ENCODE peak calls at places on chromosomes 11 and 22, in five cellular contexts. U, Q, E, C and J are unnamed samples.

GRCh38 chr11:66421492-66422205 is 814 bp downstream of the NPAS4 start:
- DNase-seq in C (peak), Q (peak), E (peak), U (peak), J (peak)

GRCh38 chr22:27597703-27598444 is 203.7 kb downstream of the MN1 start:
- DNase-seq in C (peak), U (no peak), Q (no peak), E (no peak), J (no peak)

GRCh38 chr11:104968856-104969776 is 742 bp upstream of the CASP4 start:
- DNase-seq in Q (no peak), E (peak), U (peak), C (peak), J (no peak)

GRCh38 chr22:38674888-38675287 is 6.9 kb upstream of the TOMM22 start:
- DNase-seq in C (no peak), E (no peak), U (no peak), Q (no peak), J (no peak)

GRCh38 chr11:86172894-86173293 is 71.7 kb upstream of the EED start:
- DNase-seq in U (peak), Q (no peak), E (no peak), C (no peak), J (no peak)

GRCh38 chr11:59011672-59012071 is 72.4 kb downstream of the GLYATL1 start:
- DNase-seq in Q (no peak), E (no peak), U (no peak), C (no peak), J (no peak)

GRCh38 chr22:20464096-20464614 is 26.5 kb upstream of the SCARF2 start:
- DNase-seq in E (no peak), U (no peak), Q (no peak), C (no peak), J (no peak)

GRCh38 chr11:116618461-116618860 is 154.3 kb downstream of the BUD13 start:
- DNase-seq in U (no peak), C (no peak), E (no peak), Q (no peak), J (no peak)

GRCh38 chr22:29277927-29278326 is 9.9 kb downstream of the EWSR1 start:
- DNase-seq in E (no peak), C (no peak), U (no peak), Q (no peak), J (no peak)

GRCh38 chr11:124313131-124313530 is 618 bp downstream of the OR8D1 start:
- DNase-seq in Q (no peak), E (no peak), U (no peak), C (no peak), J (no peak)

GRCh38 chr22:48391820-48392219 is 1435.9 kb downstream of the BRD1 start:
- DNase-seq in C (no peak), U (no peak), E (no peak), Q (no peak), J (no peak)

GRCh38 chr11:100576044-100577021 is 110.8 kb upstream of the ARHGAP42 start:
- DNase-seq in C (peak), U (peak), E (peak), Q (peak), J (no peak)

GRCh38 chr11:36619502-36619901 is 21.5 kb upstream of the RAG2 start:
- DNase-seq in U (no peak), C (no peak), Q (no peak), E (no peak), J (no peak)

GRCh38 chr11:72220696-72221363 is 3.7 kb upstream of the INPPL1 start:
- DNase-seq in E (no peak), Q (no peak), U (no peak), C (no peak), J (no peak)

GRCh38 chr11:533049-533585 is 2.3 kb downstream of the HRAS start:
- DNase-seq in U (no peak), C (no peak), E (no peak), Q (no peak), J (no peak)

GRCh38 chr11:128735935-128736610 is 42.2 kb downstream of the FLI1 start:
- DNase-seq in Q (no peak), U (no peak), C (no peak), E (no peak), J (no peak)

GRCh38 chr11:71373791-71374454 is 74.3 kb downstream of the DHCR7 start:
- DNase-seq in E (no peak), U (no peak), C (no peak), Q (no peak), J (no peak)

GRCh38 chr11:9859491-9860305 is 195.8 kb downstream of the SWAP70 start:
- DNase-seq in C (peak), Q (no peak), U (peak), E (no peak), J (no peak)

GRCh38 chr22:39592104-39593060 is 21.8 kb downstream of the CACNA1I start:
- DNase-seq in Q (no peak), C (peak), E (no peak), U (peak), J (peak)

GRCh38 chr22:42655693-42656092 is 6.5 kb upstream of the CYB5R3 start:
- DNase-seq in Q (no peak), C (no peak), E (no peak), U (no peak), J (no peak)

GRCh38 chr22:19879248-19879575 is 24.5 kb upstream of the GNB1L start:
- DNase-seq in U (no peak), E (no peak), C (no peak), Q (no peak), J (no peak)

GRCh38 chr22:47342446-47342845 is 580.0 kb downstream of the TBC1D22A start:
- DNase-seq in C (no peak), U (no peak), Q (no peak), E (no peak), J (no peak)

GRCh38 chr11:119605137-119605675 is 123.8 kb downstream of the NECTIN1 start:
- DNase-seq in U (no peak), C (no peak), Q (no peak), E (no peak), J (no peak)

GRCh38 chr22:30611197-30611596 is 4.2 kb downstream of the TCN2 start:
- DNase-seq in Q (no peak), C (no peak), U (no peak), E (no peak), J (no peak)

GRCh38 chr22:43409046-43409445 is 2.8 kb upstream of the MPPED1 start:
- DNase-seq in Q (no peak), C (no peak), U (no peak), E (no peak), J (no peak)

GRCh38 chr11:34655335-34656008 is 34.6 kb downstream of the EHF start:
- DNase-seq in E (no peak), U (peak), Q (no peak), C (peak), J (no peak)

GRCh38 chr22:43060213-43060612 is 29.0 kb downstream of the TTLL1 start:
- DNase-seq in U (no peak), C (peak), Q (no peak), E (no peak), J (no peak)

GRCh38 chr11:86592047-86592564 is 80.3 kb downstream of the ME3 start:
- DNase-seq in Q (no peak), U (peak), E (no peak), C (peak), J (no peak)

GRCh38 chr11:61754534-61755482 is 2.4 kb downstream of the MYRF start:
- DNase-seq in C (no peak), E (no peak), U (peak), Q (no peak), J (no peak)

GRCh38 chr11:115990004-115990447 is 485.8 kb upstream of the CADM1 start:
- DNase-seq in Q (no peak), E (peak), U (no peak), C (no peak), J (no peak)

GRCh38 chr22:20399866-20400605 is 6.1 kb downstream of the ZNF74 start:
- DNase-seq in C (no peak), E (no peak), U (no peak), Q (no peak), J (no peak)

GRCh38 chr11:31412946-31413345 is 43.3 kb downstream of the DNAJC24 start:
- DNase-seq in Q (no peak), E (no peak), C (peak), U (peak), J (no peak)

GRCh38 chr11:72896431-72896830 is 82.2 kb downstream of the ATG16L2 start:
- DNase-seq in U (no peak), E (no peak), C (peak), Q (no peak), J (no peak)

GRCh38 chr22:26547426-26547825 is 35.2 kb upstream of the TFIP11 start:
- DNase-seq in Q (no peak), E (no peak), U (peak), C (peak), J (no peak)

GRCh38 chr11:69636512-69636866 is 4.5 kb upstream of the CCND1 start:
- DNase-seq in Q (no peak), C (peak), E (peak), U (peak), J (peak)